ENCODE peak calls at places on chromosomes 4 and X, in four cellular contexts. One of them, this sample, is unnamed.

GRCh38 chrX:18255059-18255458 is 34.4 kb upstream of the BEND2 start:
- DNase-seq in AG08396: no peak
- DNase-seq in iris pigment epithelial cell: no peak
- DNase-seq in psoas muscle: no peak
- DNase-seq in this sample: no peak

GRCh38 chr4:114378306-114378903 is 220.2 kb upstream of the UGT8 start:
- DNase-seq in AG08396: peak; percentile 20
- DNase-seq in psoas muscle: no peak
- DNase-seq in iris pigment epithelial cell: peak; percentile 59
- DNase-seq in this sample: peak; percentile 15

GRCh38 chr4:3646280-3646679 is 114.1 kb upstream of the LRPAP1 start:
- DNase-seq in psoas muscle: no peak
- DNase-seq in AG08396: no peak
- DNase-seq in iris pigment epithelial cell: no peak
- DNase-seq in this sample: no peak

GRCh38 chr4:10160280-10160856 is 43.8 kb upstream of the WDR1 start:
- DNase-seq in iris pigment epithelial cell: peak; percentile 33
- DNase-seq in AG08396: no peak
- DNase-seq in psoas muscle: no peak
- DNase-seq in this sample: no peak

GRCh38 chr4:121952290-121952689 is 430 bp upstream of the TRPC3 start:
- DNase-seq in AG08396: no peak
- DNase-seq in psoas muscle: no peak
- DNase-seq in iris pigment epithelial cell: no peak
- DNase-seq in this sample: no peak

GRCh38 chr4:105133976-105134375 is 12.7 kb upstream of the TET2 start:
- DNase-seq in psoas muscle: no peak
- DNase-seq in AG08396: no peak
- DNase-seq in iris pigment epithelial cell: no peak
- DNase-seq in this sample: no peak

GRCh38 chrX:51852096-51852495 is 41.3 kb upstream of the MAGED1 start:
- DNase-seq in AG08396: no peak
- DNase-seq in psoas muscle: no peak
- DNase-seq in iris pigment epithelial cell: no peak
- DNase-seq in this sample: no peak

GRCh38 chr4:70768301-70768948 is 46.7 kb downstream of the RUFY3 start:
- DNase-seq in psoas muscle: no peak
- DNase-seq in AG08396: no peak
- DNase-seq in iris pigment epithelial cell: no peak
- DNase-seq in this sample: no peak

GRCh38 chrX:120304241-120304640 is 7.0 kb downstream of the TMEM255A start:
- DNase-seq in psoas muscle: no peak
- DNase-seq in iris pigment epithelial cell: no peak
- DNase-seq in AG08396: no peak
- DNase-seq in this sample: no peak

GRCh38 chrX:133959972-133960371 is 25.4 kb downstream of the GPC3 start:
- DNase-seq in iris pigment epithelial cell: no peak
- DNase-seq in psoas muscle: no peak
- DNase-seq in AG08396: no peak
- DNase-seq in this sample: no peak

GRCh38 chrX:104659037-104659744 is 93.2 kb downstream of the IL1RAPL2 start:
- DNase-seq in AG08396: no peak
- DNase-seq in iris pigment epithelial cell: peak; percentile 66
- DNase-seq in psoas muscle: no peak
- DNase-seq in this sample: no peak

GRCh38 chr4:173547889-173548288 is 17.9 kb upstream of the HAND2 start:
- DNase-seq in psoas muscle: no peak
- DNase-seq in iris pigment epithelial cell: no peak
- DNase-seq in AG08396: no peak
- DNase-seq in this sample: no peak

GRCh38 chrX:7891928-7892327 is 35.3 kb downstream of the PNPLA4 start:
- DNase-seq in psoas muscle: no peak
- DNase-seq in iris pigment epithelial cell: no peak
- DNase-seq in AG08396: no peak
- DNase-seq in this sample: no peak

GRCh38 chr4:7214359-7214758 is 22.0 kb downstream of the SORCS2 start:
- DNase-seq in iris pigment epithelial cell: peak; percentile 38
- DNase-seq in AG08396: peak; percentile 50
- DNase-seq in psoas muscle: no peak
- DNase-seq in this sample: no peak

GRCh38 chrX:31070057-31070468 is 1.8 kb downstream of the FTHL17 start:
- DNase-seq in iris pigment epithelial cell: no peak
- DNase-seq in psoas muscle: no peak
- DNase-seq in AG08396: no peak
- DNase-seq in this sample: no peak

GRCh38 chr4:2332201-2332975 is 70.5 kb upstream of the MXD4 start:
- DNase-seq in psoas muscle: no peak
- DNase-seq in AG08396: no peak
- DNase-seq in iris pigment epithelial cell: no peak
- DNase-seq in this sample: no peak

GRCh38 chr4:37981425-37981824 is 21.2 kb downstream of the PTTG2 start:
- DNase-seq in iris pigment epithelial cell: no peak
- DNase-seq in AG08396: no peak
- DNase-seq in psoas muscle: no peak
- DNase-seq in this sample: no peak

GRCh38 chr4:124515591-124515990 is 196.9 kb downstream of the ANKRD50 start:
- DNase-seq in AG08396: no peak
- DNase-seq in iris pigment epithelial cell: no peak
- DNase-seq in psoas muscle: no peak
- DNase-seq in this sample: no peak

GRCh38 chr4:22991576-22991975 is 298.8 kb downstream of the GBA3 start:
- DNase-seq in iris pigment epithelial cell: no peak
- DNase-seq in psoas muscle: no peak
- DNase-seq in AG08396: no peak
- DNase-seq in this sample: no peak

GRCh38 chr4:185426960-185427688 is 1.4 kb upstream of the UFSP2 start:
- DNase-seq in AG08396: peak; percentile 3
- DNase-seq in psoas muscle: no peak
- DNase-seq in iris pigment epithelial cell: no peak
- DNase-seq in this sample: no peak

GRCh38 chr4:139502312-139502946 is 48.5 kb downstream of the RAB33B start:
- DNase-seq in iris pigment epithelial cell: no peak
- DNase-seq in AG08396: no peak
- DNase-seq in psoas muscle: no peak
- DNase-seq in this sample: no peak

GRCh38 chr4:169675825-169676224 is 55.4 kb downstream of the CLCN3 start:
- DNase-seq in AG08396: no peak
- DNase-seq in iris pigment epithelial cell: no peak
- DNase-seq in psoas muscle: no peak
- DNase-seq in this sample: no peak

GRCh38 chr4:139540637-139541036 is 15.4 kb downstream of the SETD7 start:
- DNase-seq in AG08396: no peak
- DNase-seq in psoas muscle: no peak
- DNase-seq in iris pigment epithelial cell: peak; percentile 36
- DNase-seq in this sample: no peak

GRCh38 chr4:33780952-33781655 is 2463.2 kb downstream of the ARAP2 start:
- DNase-seq in AG08396: no peak
- DNase-seq in psoas muscle: no peak
- DNase-seq in iris pigment epithelial cell: peak; percentile 54
- DNase-seq in this sample: no peak

GRCh38 chrX:105651052-105651451 is 171.3 kb upstream of the NRK start:
- DNase-seq in iris pigment epithelial cell: no peak
- DNase-seq in psoas muscle: no peak
- DNase-seq in AG08396: no peak
- DNase-seq in this sample: no peak

GRCh38 chrX:8981742-8982141 is 52.2 kb downstream of the FAM9B start:
- DNase-seq in psoas muscle: no peak
- DNase-seq in iris pigment epithelial cell: no peak
- DNase-seq in AG08396: no peak
- DNase-seq in this sample: no peak

GRCh38 chr4:69032847-69033638 is 63.2 kb upstream of the UGT2B7 start:
- DNase-seq in psoas muscle: no peak
- DNase-seq in iris pigment epithelial cell: peak; percentile 53
- DNase-seq in AG08396: no peak
- DNase-seq in this sample: no peak

GRCh38 chr4:165765053-165765452 is 108.0 kb upstream of the TLL1 start:
- DNase-seq in AG08396: no peak
- DNase-seq in iris pigment epithelial cell: no peak
- DNase-seq in psoas muscle: no peak
- DNase-seq in this sample: no peak

GRCh38 chrX:2677764-2678163 is 13.3 kb upstream of the CD99 start:
- DNase-seq in psoas muscle: peak; percentile 87
- DNase-seq in iris pigment epithelial cell: peak; percentile 98
- DNase-seq in AG08396: peak; percentile 96
- DNase-seq in this sample: peak; percentile 98

GRCh38 chrX:135411893-135412292 is 9.9 kb upstream of the SMIM10L2A start:
- DNase-seq in iris pigment epithelial cell: peak; percentile 38
- DNase-seq in psoas muscle: no peak
- DNase-seq in AG08396: no peak
- DNase-seq in this sample: no peak

GRCh38 chr4:2125023-2125422 is 65.9 kb downstream of the NAT8L start:
- DNase-seq in psoas muscle: no peak
- DNase-seq in iris pigment epithelial cell: no peak
- DNase-seq in AG08396: no peak
- DNase-seq in this sample: no peak

GRCh38 chr4:140092094-140092820 is 61.7 kb downstream of the MAML3 start:
- DNase-seq in AG08396: peak; percentile 8
- DNase-seq in iris pigment epithelial cell: no peak
- DNase-seq in psoas muscle: peak; percentile 27
- DNase-seq in this sample: no peak

GRCh38 chrX:137565921-137566745 is at the start of gene ZIC3:
- DNase-seq in AG08396: peak; percentile 70
- DNase-seq in iris pigment epithelial cell: peak; percentile 48
- DNase-seq in psoas muscle: peak; percentile 65
- DNase-seq in this sample: no peak

This sample was measured in AG04450.